ENCODE peak calls at places on chromosome 1, in seven cellular contexts. M is A549, C is H1, G is K562, F is GM12878, E is HCT116, L is HepG2. T is an unnamed sample.

GRCh38 chr1:64663654-64664053 is 81.2 kb upstream of the RAVER2 start:
- DNase-seq in M (peak; percentile 24), C (peak; percentile 52), G (peak; percentile 55), F (no peak), E (no peak), L (peak; percentile 27), T (peak; percentile 49)

GRCh38 chr1:205926636-205927035 is 16.6 kb downstream of the SLC26A9 start:
- DNase-seq in M (no peak), C (no peak), G (no peak), F (no peak), E (no peak), L (no peak), T (no peak)

GRCh38 chr1:47487826-47488450 is 50.1 kb downstream of the FOXD2 start:
- DNase-seq in M (peak; percentile 41), C (no peak), G (no peak), F (no peak), E (no peak), L (no peak), T (no peak)

GRCh38 chr1:179599623-179600249 is 8.1 kb downstream of the TDRD5 start:
- DNase-seq in M (peak; percentile 64), C (no peak), G (peak; percentile 30), F (no peak), E (peak; percentile 44), L (peak; percentile 48), T (peak; percentile 61)

GRCh38 chr1:116825735-116826438 is 71.7 kb downstream of the CD2 start:
- DNase-seq in M (no peak), C (no peak), G (peak; percentile 82), F (no peak), E (no peak), L (no peak), T (no peak)

GRCh38 chr1:183593356-183593755 is 3.1 kb upstream of the NCF2 start:
- DNase-seq in M (no peak), C (no peak), G (no peak), F (peak; percentile 68), E (no peak), L (no peak), T (peak; percentile 51)

GRCh38 chr1:114077188-114077587 is 76.5 kb downstream of the SYT6 start:
- DNase-seq in M (no peak), C (no peak), G (no peak), F (no peak), E (no peak), L (no peak), T (no peak)

GRCh38 chr1:223617671-223618070 is 47.8 kb downstream of the CAPN8 start:
- DNase-seq in M (no peak), C (no peak), G (no peak), F (no peak), E (no peak), L (no peak), T (no peak)

GRCh38 chr1:216705686-216706085 is 17.5 kb downstream of the ESRRG start:
- DNase-seq in M (no peak), C (no peak), G (no peak), F (no peak), E (no peak), L (no peak), T (no peak)

GRCh38 chr1:161287482-161288054 is 22.2 kb downstream of the MPZ start:
- DNase-seq in M (no peak), C (no peak), G (no peak), F (no peak), E (no peak), L (peak; percentile 57), T (peak; percentile 21)

GRCh38 chr1:2311184-2312032 is 79.9 kb downstream of the MORN1 start:
- DNase-seq in M (peak; percentile 61), C (peak; percentile 83), G (peak; percentile 75), F (no peak), E (peak; percentile 31), L (peak; percentile 73), T (peak; percentile 58)

GRCh38 chr1:110643886-110644285 is 30.9 kb downstream of the KCNA3 start:
- DNase-seq in M (no peak), C (no peak), G (no peak), F (no peak), E (no peak), L (no peak), T (no peak)

GRCh38 chr1:203144661-203145060 is 17.1 kb downstream of the ADORA1 start:
- DNase-seq in M (no peak), C (no peak), G (no peak), F (no peak), E (no peak), L (peak; percentile 6), T (no peak)

GRCh38 chr1:22428672-22429071 is 23.0 kb upstream of the ZBTB40 start:
- DNase-seq in M (peak; percentile 80), C (no peak), G (peak; percentile 88), F (peak; percentile 46), E (peak; percentile 69), L (peak; percentile 75), T (peak; percentile 77)

GRCh38 chr1:47189844-47190562 is at the start of gene PDZK1IP1:
- DNase-seq in M (peak; percentile 55), C (peak; percentile 54), G (peak; percentile 46), F (no peak), E (no peak), L (no peak), T (no peak)

GRCh38 chr1:52423771-52424170 is 19.4 kb downstream of the PRPF38A start:
- DNase-seq in M (no peak), C (no peak), G (peak; percentile 59), F (no peak), E (no peak), L (no peak), T (peak; percentile 83)

GRCh38 chr1:54347955-54348699 is 58.1 kb downstream of the SSBP3 start:
- DNase-seq in M (no peak), C (no peak), G (no peak), F (no peak), E (no peak), L (peak; percentile 89), T (no peak)

GRCh38 chr1:94854458-94855306 is 34.5 kb downstream of the SLC44A3 start:
- DNase-seq in M (peak; percentile 83), C (peak; percentile 78), G (peak; percentile 87), F (peak; percentile 48), E (peak; percentile 86), L (peak; percentile 74), T (peak; percentile 81)

GRCh38 chr1:28104866-28105467 is 16.6 kb upstream of the EYA3 start:
- DNase-seq in M (peak; percentile 67), C (peak; percentile 81), G (peak; percentile 86), F (no peak), E (peak; percentile 67), L (peak; percentile 77), T (peak; percentile 37)

GRCh38 chr1:203408485-203409229 is 57.7 kb upstream of the FMOD start:
- DNase-seq in M (peak; percentile 7), C (no peak), G (no peak), F (no peak), E (no peak), L (no peak), T (no peak)

GRCh38 chr1:228986093-228986904 is 251.0 kb downstream of the RHOU start:
- DNase-seq in M (no peak), C (no peak), G (no peak), F (no peak), E (no peak), L (no peak), T (peak; percentile 53)

GRCh38 chr1:2413495-2414296 is 1.3 kb upstream of the PEX10 start:
- DNase-seq in M (peak; percentile 42), C (peak; percentile 68), G (no peak), F (no peak), E (no peak), L (peak; percentile 66), T (peak; percentile 36)

GRCh38 chr1:208850441-208850840 is 606.3 kb upstream of the PLXNA2 start:
- DNase-seq in M (no peak), C (no peak), G (no peak), F (no peak), E (no peak), L (no peak), T (no peak)

DNA sequence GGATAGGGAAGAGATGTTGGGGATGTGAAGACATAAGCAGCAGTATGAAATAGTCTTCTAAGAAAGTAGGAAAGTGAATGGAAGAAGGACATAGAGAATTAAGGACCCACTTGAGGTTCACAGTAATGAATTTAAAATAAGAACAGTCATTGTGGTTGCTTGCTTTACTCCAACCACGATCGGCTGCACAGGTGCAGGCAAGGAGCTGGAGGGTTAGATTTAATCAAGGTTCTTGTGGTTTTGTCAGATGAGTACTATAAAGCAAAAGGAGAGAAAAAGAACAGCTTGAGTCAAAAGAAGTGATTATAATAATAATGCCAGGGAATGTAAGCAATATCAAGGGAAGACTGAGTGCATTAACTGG is 46.1 kb upstream of the RBM34 start:
- DNase-seq in M (no peak), C (no peak), G (peak; percentile 11), F (no peak), E (no peak), L (no peak), T (no peak)
- TF ChIP-seq MAX in M (no peak), C (no peak), G (no peak), F (no peak), E (no peak), L (no peak), T (no peak)

GRCh38 chr1:154970631-154971340 is at the start of gene SHC1:
- DNase-seq in M (peak; percentile 93), C (peak; percentile 90), G (peak; percentile 94), F (no peak), E (no peak), L (peak; percentile 83), T (peak; percentile 68)

GRCh38 chr1:154971341-154971998 is 923 bp upstream of the SHC1 start:
- DNase-seq in M (peak; percentile 75), C (no peak), G (no peak), F (no peak), E (no peak), L (no peak), T (no peak)

GRCh38 chr1:154968731-154969130 is 1.8 kb downstream of the SHC1 start:
- DNase-seq in M (no peak), C (no peak), G (no peak), F (no peak), E (no peak), L (no peak), T (no peak)

GRCh38 chr1:154969246-154969645 is 1.3 kb downstream of the SHC1 start:
- DNase-seq in M (no peak), C (no peak), G (no peak), F (no peak), E (no peak), L (no peak), T (no peak)

GRCh38 chr1:154969741-154970452 is 650 bp downstream of the SHC1 start:
- DNase-seq in M (no peak), C (no peak), G (no peak), F (no peak), E (no peak), L (no peak), T (no peak)
- TF ChIP-seq POLR2A in M (peak; percentile 14), C (no peak), G (no peak), F (no peak), E (no peak), L (no peak), T (no peak)

GRCh38 chr1:87478231-87478630 is 149.6 kb downstream of the LMO4 start:
- DNase-seq in M (peak; percentile 31), C (peak; percentile 53), G (peak; percentile 14), F (no peak), E (peak; percentile 16), L (no peak), T (peak; percentile 2)
- TF ChIP-seq CTCF in M (no peak), C (peak; percentile 63), G (peak; percentile 83), F (no peak), E (peak; percentile 54), L (peak; percentile 31), T (no peak)

DNA sequence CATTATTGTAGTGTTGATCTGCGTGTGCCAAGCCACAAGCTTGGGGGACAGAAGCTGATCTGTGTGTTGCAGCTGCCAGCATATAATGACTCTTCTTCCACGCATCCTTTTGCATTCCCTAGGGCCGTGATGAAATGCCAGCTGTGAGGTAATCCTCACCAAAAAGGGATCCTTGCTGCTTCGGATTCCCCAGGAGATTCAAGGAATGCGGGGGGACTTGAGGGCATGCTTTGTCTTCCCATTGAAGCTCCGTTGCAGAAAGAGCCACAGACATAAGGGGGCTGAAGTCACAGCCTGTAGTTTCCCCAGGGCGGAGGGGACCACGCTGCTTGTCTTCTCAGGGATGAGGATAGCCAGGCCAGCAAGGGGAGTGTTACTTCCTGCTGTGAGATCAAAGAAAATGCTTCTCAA is 281.6 kb upstream of the FMN2 start:
- DNase-seq in M (no peak), C (no peak), G (no peak), F (no peak), E (no peak), L (no peak), T (no peak)
- TF ChIP-seq MAX in M (no peak), C (peak; percentile 28), G (no peak), F (no peak), E (no peak), L (no peak), T (no peak)